ENCODE peak calls at places on chromosomes 3 and 15, in eight cellular contexts. V is uterus, J is stomach, G is cardiac fibroblast, W is brain microvascular endothelial cell, F is choroid plexus epithelial cell, X is fibroblast of pulmonary artery, A is endothelial cell. I is an unnamed sample.

GRCh38 chr3:70488131-70488530 is 175.7 kb upstream of the MDFIC2 start:
- DNase-seq in V (no peak), J (no peak), G (no peak), W (no peak), F (no peak), X (no peak), A (no peak), I (no peak)

GRCh38 chr3:182668974-182669373 is 124.3 kb upstream of the ATP11B start:
- DNase-seq in V (no peak), J (no peak), G (no peak), W (no peak), F (no peak), X (no peak), A (no peak), I (no peak)

GRCh38 chr15:35717721-35718120 is 171.8 kb upstream of the DPH6 start:
- DNase-seq in V (no peak), J (no peak), G (no peak), W (no peak), F (no peak), X (no peak), A (no peak), I (no peak)

GRCh38 chr15:48119277-48119676 is 1.5 kb upstream of the SLC24A5 start:
- DNase-seq in V (no peak), J (no peak), G (no peak), W (peak), F (no peak), X (no peak), A (no peak), I (no peak)

GRCh38 chr15:43920815-43921214 is 94.0 kb downstream of the WDR76 start:
- DNase-seq in V (no peak), J (no peak), G (no peak), W (peak), F (peak), X (no peak), A (no peak), I (no peak)

GRCh38 chr3:14719006-14719405 is 44.1 kb downstream of the C3orf20 start:
- DNase-seq in V (no peak), J (no peak), G (peak), W (no peak), F (no peak), X (peak), A (no peak), I (no peak)

GRCh38 chr3:64093825-64094712 is 70.8 kb upstream of the PSMD6 start:
- DNase-seq in V (no peak), J (no peak), G (no peak), W (no peak), F (no peak), X (no peak), A (no peak), I (no peak)

GRCh38 chr3:197456271-197457091 is 99.3 kb downstream of the BDH1 start:
- DNase-seq in V (peak), J (peak), G (peak), W (peak), F (peak), X (peak), A (peak), I (peak)

GRCh38 chr3:187039723-187040414 is 99.4 kb downstream of the RPL39L start:
- DNase-seq in V (no peak), J (no peak), G (no peak), W (no peak), F (no peak), X (no peak), A (no peak), I (no peak)

GRCh38 chr3:102225407-102226132 is 209.2 kb upstream of the ZPLD1 start:
- DNase-seq in V (peak), J (no peak), G (peak), W (peak), F (peak), X (peak), A (no peak), I (peak)

GRCh38 chr3:111907151-111907550 is 48.1 kb downstream of the PHLDB2 start:
- DNase-seq in V (no peak), J (no peak), G (no peak), W (no peak), F (no peak), X (no peak), A (no peak), I (no peak)

GRCh38 chr3:134718736-134719135 is 67.9 kb upstream of the KY start:
- DNase-seq in V (no peak), J (no peak), G (peak), W (no peak), F (peak), X (peak), A (no peak), I (no peak)

GRCh38 chr3:27483117-27484001 is 825 bp downstream of the SLC4A7 start:
- DNase-seq in V (peak), J (peak), G (peak), W (peak), F (peak), X (peak), A (peak), I (peak)

GRCh38 chr3:187255314-187255713 is 36.2 kb downstream of the MASP1 start:
- DNase-seq in V (no peak), J (no peak), G (peak), W (no peak), F (no peak), X (peak), A (no peak), I (no peak)

GRCh38 chr3:53261712-53262111 is 5.9 kb upstream of the TKT start:
- DNase-seq in V (no peak), J (no peak), G (no peak), W (no peak), F (no peak), X (no peak), A (no peak), I (peak)

GRCh38 chr3:50627407-50628051 is 10.6 kb downstream of the MAPKAPK3 start:
- DNase-seq in V (no peak), J (peak), G (peak), W (peak), F (peak), X (peak), A (peak), I (peak)

GRCh38 chr3:122394173-122394572 is 10.2 kb downstream of the FAM162A start:
- DNase-seq in V (no peak), J (no peak), G (no peak), W (no peak), F (no peak), X (no peak), A (no peak), I (no peak)

GRCh38 chr3:58222161-58222724 is 11.5 kb upstream of the DNASE1L3 start:
- DNase-seq in V (no peak), J (no peak), G (no peak), W (no peak), F (no peak), X (no peak), A (no peak), I (peak)

GRCh38 chr3:12884790-12885584 is 43.6 kb upstream of the RPL32 start:
- DNase-seq in V (no peak), J (no peak), G (no peak), W (no peak), F (no peak), X (no peak), A (no peak), I (no peak)

GRCh38 chr3:44223274-44223673 is 18.4 kb upstream of the TOPAZ1 start:
- DNase-seq in V (no peak), J (no peak), G (no peak), W (peak), F (no peak), X (no peak), A (no peak), I (no peak)

GRCh38 chr3:27840807-27841594 is 118.9 kb upstream of the EOMES start:
- DNase-seq in V (no peak), J (no peak), G (no peak), W (no peak), F (no peak), X (no peak), A (no peak), I (no peak)

GRCh38 chr3:111582114-111582461 is 13.1 kb downstream of the ZBED2 start:
- DNase-seq in V (no peak), J (no peak), G (peak), W (peak), F (peak), X (peak), A (no peak), I (peak)

GRCh38 chr3:107064445-107065060 is 312.7 kb upstream of the CCDC54 start:
- DNase-seq in V (peak), J (peak), G (peak), W (peak), F (peak), X (peak), A (peak), I (peak)

GRCh38 chr3:46383211-46383945 is 12.6 kb downstream of the CCR5 start:
- DNase-seq in V (no peak), J (peak), G (no peak), W (no peak), F (no peak), X (no peak), A (no peak), I (no peak)

GRCh38 chr15:75170711-75171341 is 30.9 kb upstream of the C15orf39 start:
- DNase-seq in V (no peak), J (no peak), G (peak), W (no peak), F (no peak), X (peak), A (no peak), I (no peak)

GRCh38 chr3:16761576-16761975 is 123.2 kb upstream of the PLCL2 start:
- DNase-seq in V (no peak), J (no peak), G (no peak), W (peak), F (no peak), X (no peak), A (no peak), I (no peak)

GRCh38 chr3:158709666-158710083 is 22.6 kb downstream of the RARRES1 start:
- DNase-seq in V (peak), J (no peak), G (peak), W (peak), F (peak), X (peak), A (no peak), I (peak)

GRCh38 chr3:38630070-38630469 is 19.4 kb downstream of the SCN5A start:
- DNase-seq in V (no peak), J (no peak), G (no peak), W (no peak), F (no peak), X (no peak), A (no peak), I (no peak)

GRCh38 chr3:9732080-9732752 is 681 bp downstream of the BRPF1 start:
- DNase-seq in V (no peak), J (peak), G (no peak), W (no peak), F (no peak), X (no peak), A (peak), I (no peak)

GRCh38 chr3:58236527-58237237 is 910 bp upstream of the ABHD6 start:
- DNase-seq in V (no peak), J (no peak), G (peak), W (no peak), F (no peak), X (no peak), A (peak), I (no peak)

GRCh38 chr15:66101715-66102395 is 151.7 kb downstream of the MEGF11 start:
- DNase-seq in V (no peak), J (no peak), G (no peak), W (no peak), F (no peak), X (no peak), A (no peak), I (no peak)

GRCh38 chr3:128095222-128095703 is 28.3 kb downstream of the RUVBL1 start:
- DNase-seq in V (peak), J (peak), G (peak), W (peak), F (peak), X (peak), A (peak), I (peak)

GRCh38 chr15:59200560-59200959 is 6.1 kb upstream of the LDHAL6B start:
- DNase-seq in V (no peak), J (no peak), G (no peak), W (no peak), F (no peak), X (no peak), A (no peak), I (no peak)

GRCh38 chr3:189871384-189871783 is 240.2 kb downstream of the TP63 start:
- DNase-seq in V (no peak), J (no peak), G (no peak), W (no peak), F (no peak), X (no peak), A (no peak), I (no peak)
- TF ChIP-seq CTCF in V (no peak), J (no peak), G (no peak), W (no peak), F (no peak), X (no peak), A (no peak), I (no peak)

GRCh38 chr15:25944386-25944785 is 81.3 kb upstream of the ATP10A start:
- DNase-seq in V (no peak), J (no peak), G (no peak), W (no peak), F (no peak), X (no peak), A (no peak), I (no peak)
- TF ChIP-seq CTCF in V (no peak), J (no peak), G (no peak), W (no peak), F (no peak), X (no peak), A (no peak), I (no peak)

DNA sequence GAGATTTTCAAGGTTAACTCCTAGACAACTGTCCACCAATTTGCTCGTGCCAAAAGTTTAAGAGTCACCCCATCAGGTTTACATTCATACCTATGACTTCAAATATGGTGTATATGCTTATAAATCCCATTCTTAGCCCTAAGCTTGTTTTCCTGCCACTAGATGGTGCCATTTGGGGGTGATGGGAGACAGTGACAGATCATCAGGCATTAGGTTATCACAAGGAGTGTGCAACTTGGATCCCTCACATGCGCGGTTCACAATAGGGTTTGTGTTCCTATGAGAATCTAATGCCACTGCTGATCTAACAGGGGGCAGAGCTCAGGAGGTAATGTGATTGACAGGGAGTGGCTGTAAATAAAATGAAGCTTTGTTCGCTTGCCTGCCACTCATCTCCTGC is 182.7 kb downstream of the CNTN6 start:
- DNase-seq in V (no peak), J (no peak), G (no peak), W (peak), F (peak), X (no peak), A (no peak), I (peak)
- TF ChIP-seq CTCF in V (no peak), J (no peak), G (no peak), W (peak), F (peak), X (peak), A (no peak), I (peak)

GRCh38 chr3:51955175-51955892 is at the start of gene GPR62:
- DNase-seq in V (no peak), J (no peak), G (no peak), W (no peak), F (no peak), X (no peak), A (no peak), I (no peak)

GRCh38 chr3:51957520-51958205 is 2.5 kb downstream of the GPR62 start:
- DNase-seq in V (no peak), J (no peak), G (no peak), W (no peak), F (no peak), X (no peak), A (no peak), I (no peak)

GRCh38 chr3:51954120-51954519 is 1.1 kb upstream of the GPR62 start:
- DNase-seq in V (no peak), J (no peak), G (no peak), W (no peak), F (no peak), X (no peak), A (no peak), I (no peak)

GRCh38 chr3:51954713-51955112 is 468 bp upstream of the GPR62 start:
- DNase-seq in V (no peak), J (no peak), G (no peak), W (no peak), F (no peak), X (no peak), A (no peak), I (no peak)

GRCh38 chr3:51955893-51956770 is 951 bp downstream of the GPR62 start:
- DNase-seq in V (peak), J (peak), G (peak), W (no peak), F (peak), X (peak), A (peak), I (no peak)
- TF ChIP-seq CTCF in V (peak), J (no peak), G (peak), W (peak), F (peak), X (peak), A (peak), I (no peak)

GRCh38 chr3:75192065-75192658 is 472.0 kb upstream of the FRG2C start:
- DNase-seq in V (peak), J (peak), G (peak), W (peak), F (peak), X (peak), A (peak), I (peak)
- TF ChIP-seq CTCF in V (peak), J (no peak), G (peak), W (peak), F (peak), X (peak), A (peak), I (peak)